ENCODE peak calls at places on chromosomes 11 and 22, in five cellular contexts. K is A549, L is HepG2, U is upper lobe of left lung, F is K562. X is an unnamed sample.

GRCh38 chr11:119415517-119415916 is 7.5 kb downstream of the THY1 start:
- ATAC-seq in L (no peak), F (no peak), K (no peak), U (no peak), X (no peak)

GRCh38 chr11:84398017-84398626 is 1112.0 kb upstream of the CCDC90B start:
- ATAC-seq in U (no peak), L (peak), F (no peak), K (no peak), X (no peak)

GRCh38 chr22:44366372-44367310 is 53.9 kb upstream of the SHISAL1 start:
- ATAC-seq in K (no peak), F (no peak), U (no peak), L (no peak), X (no peak)

GRCh38 chr11:96213500-96213899 is 129.5 kb downstream of the MAML2 start:
- ATAC-seq in K (no peak), F (peak), U (no peak), L (no peak), X (no peak)

GRCh38 chr11:70016666-70017347 is 61.3 kb upstream of the ANO1 start:
- ATAC-seq in L (no peak), F (no peak), K (no peak), U (no peak), X (no peak)

GRCh38 chr22:17814084-17814483 is 39.8 kb upstream of the BID start:
- ATAC-seq in F (no peak), K (no peak), L (no peak), U (no peak), X (no peak)

GRCh38 chr11:124900464-124900863 is 2.8 kb upstream of the ROBO4 start:
- ATAC-seq in K (peak), F (no peak), L (no peak), U (no peak), X (peak)

GRCh38 chr11:86484164-86484794 is 109.6 kb downstream of the CCDC81 start:
- ATAC-seq in K (peak), F (peak), U (peak), L (peak), X (peak)

GRCh38 chr11:63560506-63561179 is 2.5 kb downstream of the PLAAT2 start:
- ATAC-seq in U (peak), K (no peak), F (no peak), L (no peak), X (no peak)

GRCh38 chr11:90493379-90493778 is 270.5 kb upstream of the CHORDC1 start:
- ATAC-seq in U (no peak), F (no peak), K (no peak), L (peak), X (no peak)

GRCh38 chr11:85694385-85694980 is 8.5 kb upstream of the CCDC89 start:
- ATAC-seq in K (peak), U (no peak), L (no peak), F (peak), X (no peak)

GRCh38 chr11:2394818-2395105 is 5.8 kb upstream of the TSSC4 start:
- ATAC-seq in F (no peak), L (no peak), U (no peak), K (no peak), X (no peak)
- H3K4me3 ChIP-seq in F (no peak), L (no peak), U (no peak), K (no peak), X (no peak)

DNA sequence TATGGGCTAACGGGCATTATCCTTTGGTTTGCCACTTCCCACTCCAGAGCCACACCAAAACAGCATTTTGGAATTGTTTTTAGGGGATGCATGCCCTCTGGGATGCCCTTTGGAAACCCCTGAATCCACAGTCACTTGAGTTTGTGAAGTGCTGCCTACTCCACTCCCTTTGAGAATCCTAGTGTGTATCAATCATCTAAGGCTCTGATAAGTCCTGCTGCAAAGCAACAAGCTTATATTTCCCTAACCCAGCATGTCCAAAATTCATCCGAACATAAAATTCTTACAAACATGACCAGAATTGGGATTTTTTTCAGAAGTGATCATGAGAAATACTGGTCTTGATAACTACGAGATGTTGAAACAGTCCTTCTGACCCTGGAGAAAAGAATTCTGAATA is 387.9 kb downstream of the MN1 start:
- ATAC-seq in K (no peak), L (no peak), U (no peak), F (no peak), X (no peak)
- TF ChIP-seq POLR2A in K (no peak), L (no peak), U (no peak), F (no peak), X (no peak)

DNA sequence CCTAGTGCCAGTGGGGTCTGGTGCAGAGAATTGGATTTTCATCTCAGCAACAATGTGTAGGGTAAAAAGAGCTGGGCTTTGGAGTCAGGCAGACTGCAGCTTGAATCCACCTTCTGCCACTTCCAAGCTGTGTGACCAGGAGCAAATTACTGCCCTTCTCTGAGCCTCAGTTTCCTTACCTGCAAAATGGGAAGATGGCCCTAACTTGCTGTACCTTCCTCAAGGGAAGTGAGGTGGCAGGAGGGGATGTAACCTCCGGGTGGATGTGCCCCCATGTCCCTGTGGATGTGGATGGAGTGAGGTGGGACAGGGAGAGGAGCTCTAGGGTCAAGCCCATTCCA is 90.9 kb downstream of the CACNA1I start:
- ATAC-seq in L (no peak), U (no peak), K (no peak), F (no peak), X (no peak)
- TF ChIP-seq EP300 in L (no peak), U (no peak), K (no peak), F (no peak), X (no peak)

DNA sequence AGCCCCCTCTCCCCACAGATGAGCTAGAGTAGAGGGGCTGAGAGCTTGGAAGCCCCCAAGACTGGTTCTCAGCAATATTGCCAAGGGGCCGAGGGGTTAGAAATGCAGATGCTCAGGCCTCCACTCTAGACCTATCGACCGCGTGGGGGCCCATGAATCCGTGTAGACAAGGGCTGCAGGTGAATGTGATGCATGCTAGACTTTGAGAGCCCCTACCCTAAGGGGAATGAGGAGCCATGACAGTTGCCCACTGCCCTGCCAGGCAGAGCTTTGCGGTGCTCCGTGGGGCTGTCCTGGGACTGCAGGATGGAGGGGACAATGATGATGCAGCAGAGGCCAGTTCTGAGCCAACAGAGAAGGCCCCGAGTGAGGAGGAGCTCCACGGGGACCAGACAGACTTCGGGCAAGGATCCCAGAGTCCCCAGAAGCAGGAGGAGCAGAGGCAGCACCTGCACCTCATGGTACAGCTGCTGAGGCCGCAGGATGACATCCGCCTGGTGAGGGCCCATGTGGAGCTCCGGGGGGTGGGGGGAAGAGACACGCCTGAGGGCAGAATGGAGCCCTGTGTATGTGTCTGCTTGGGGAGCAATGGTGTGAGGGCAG is 1.3 kb downstream of the SSH3 start:
- ATAC-seq in K (no peak), L (no peak), F (no peak), U (no peak), X (no peak)
- H3K4me3 ChIP-seq in K (peak), L (peak), F (no peak), U (peak), X (peak)

DNA sequence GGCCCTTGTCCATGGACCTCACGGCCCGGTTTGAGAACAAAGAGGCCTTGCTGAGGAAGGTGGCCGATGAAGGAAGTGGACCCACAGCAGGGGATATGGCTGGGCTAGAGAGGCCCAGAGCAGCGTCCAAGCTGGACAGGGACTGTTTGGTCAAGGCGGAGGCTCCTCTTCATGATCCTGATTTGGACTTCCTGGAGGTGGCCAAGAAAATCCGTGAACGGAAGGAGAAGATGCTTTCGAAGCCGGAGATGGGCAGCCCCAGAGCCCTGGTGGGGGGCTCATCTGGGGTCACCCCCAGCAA is 76.3 kb downstream of the KIAA1671 start:
- ATAC-seq in L (no peak), F (peak), K (peak), U (no peak), X (no peak)
- TF ChIP-seq POLR2A in L (no peak), F (no peak), K (no peak), U (no peak), X (no peak)